ENCODE peak calls at places on chromosomes 12 and 14, in five cellular contexts. One of them, this sample, is unnamed. For H3K4me1, the result is how much of the 10 kb centered on the place peaks cover.

GRCh38 chr12:112524676-112525425 is 106.1 kb downstream of the PTPN11 start:
- DNase-seq in fibroblast of lung: peak
- DNase-seq in left lung: no peak
- DNase-seq in esophagus muscularis mucosa: no peak
- DNase-seq in pancreas: no peak
- DNase-seq in this sample: peak

GRCh38 chr12:101594700-101595099 is at the start of gene MYBPC1:
- DNase-seq in fibroblast of lung: no peak
- DNase-seq in pancreas: no peak
- DNase-seq in esophagus muscularis mucosa: no peak
- DNase-seq in left lung: no peak
- DNase-seq in this sample: peak

GRCh38 chr14:51963164-51963733 is 26.1 kb upstream of the RTRAF start:
- DNase-seq in esophagus muscularis mucosa: no peak
- DNase-seq in pancreas: no peak
- DNase-seq in left lung: no peak
- DNase-seq in fibroblast of lung: peak
- DNase-seq in this sample: no peak

GRCh38 chr14:58656671-58657411 is 19.1 kb downstream of the DACT1 start:
- DNase-seq in left lung: no peak
- DNase-seq in esophagus muscularis mucosa: no peak
- DNase-seq in pancreas: no peak
- DNase-seq in fibroblast of lung: no peak
- DNase-seq in this sample: no peak

GRCh38 chr12:9756756-9757155 is 3.9 kb downstream of the CD69 start:
- DNase-seq in left lung: no peak
- DNase-seq in fibroblast of lung: no peak
- DNase-seq in pancreas: no peak
- DNase-seq in esophagus muscularis mucosa: no peak
- DNase-seq in this sample: no peak

GRCh38 chr12:125057708-125058107 is 7.5 kb upstream of the AACS start:
- DNase-seq in esophagus muscularis mucosa: no peak
- DNase-seq in pancreas: no peak
- DNase-seq in fibroblast of lung: no peak
- DNase-seq in left lung: no peak
- DNase-seq in this sample: no peak

GRCh38 chr14:55306938-55307589 is 35.8 kb downstream of the FBXO34 start:
- DNase-seq in esophagus muscularis mucosa: no peak
- DNase-seq in fibroblast of lung: peak
- DNase-seq in pancreas: no peak
- DNase-seq in left lung: no peak
- DNase-seq in this sample: no peak

GRCh38 chr14:96156804-96157760 is 47.6 kb upstream of the BDKRB2 start:
- DNase-seq in esophagus muscularis mucosa: peak
- DNase-seq in pancreas: no peak
- DNase-seq in fibroblast of lung: no peak
- DNase-seq in left lung: no peak
- DNase-seq in this sample: no peak

GRCh38 chr12:105221588-105222325 is 14.2 kb downstream of the APPL2 start:
- DNase-seq in left lung: no peak
- DNase-seq in pancreas: no peak
- DNase-seq in fibroblast of lung: no peak
- DNase-seq in esophagus muscularis mucosa: no peak
- DNase-seq in this sample: no peak

GRCh38 chr12:92324849-92325500 is 179.3 kb upstream of the BTG1 start:
- DNase-seq in esophagus muscularis mucosa: no peak
- DNase-seq in fibroblast of lung: no peak
- DNase-seq in left lung: no peak
- DNase-seq in pancreas: no peak
- DNase-seq in this sample: no peak

GRCh38 chr14:25046301-25046943 is 3.5 kb downstream of the STXBP6 start:
- DNase-seq in fibroblast of lung: no peak
- DNase-seq in pancreas: no peak
- DNase-seq in left lung: no peak
- DNase-seq in esophagus muscularis mucosa: no peak
- DNase-seq in this sample: no peak
- H3K4me1 ChIP-seq in fibroblast of lung: under half
- H3K4me1 ChIP-seq in pancreas: under half
- H3K4me1 ChIP-seq in left lung: under half
- H3K4me1 ChIP-seq in esophagus muscularis mucosa: half or more
- H3K4me1 ChIP-seq in this sample: under half

DNA sequence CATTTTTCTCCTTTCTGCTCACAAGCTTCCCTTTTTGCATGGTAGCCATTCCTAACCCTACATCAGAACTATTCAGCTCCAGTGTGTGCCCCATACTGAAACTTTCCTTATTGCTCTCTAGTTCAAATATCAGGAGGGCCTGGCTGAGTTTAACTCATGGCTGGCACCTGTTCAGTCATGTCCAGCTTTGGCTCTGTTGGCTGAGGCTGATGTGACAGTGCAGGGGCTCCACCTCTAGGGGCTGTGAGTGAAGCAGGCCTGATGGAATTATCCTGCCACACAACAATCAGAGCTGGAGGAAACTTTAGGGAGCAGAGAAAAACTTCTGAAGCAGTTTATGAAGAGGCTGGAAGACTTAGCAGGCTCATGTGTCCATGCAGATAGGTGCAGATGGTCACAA is 8.5 kb downstream of the COQ6 start:
- DNase-seq in esophagus muscularis mucosa: no peak
- DNase-seq in fibroblast of lung: no peak
- DNase-seq in left lung: no peak
- DNase-seq in pancreas: no peak
- DNase-seq in this sample: no peak
- TF ChIP-seq CTCF in esophagus muscularis mucosa: no peak
- TF ChIP-seq CTCF in fibroblast of lung: no peak
- TF ChIP-seq CTCF in left lung: no peak
- TF ChIP-seq CTCF in pancreas: no peak
- TF ChIP-seq CTCF in this sample: no peak

DNA sequence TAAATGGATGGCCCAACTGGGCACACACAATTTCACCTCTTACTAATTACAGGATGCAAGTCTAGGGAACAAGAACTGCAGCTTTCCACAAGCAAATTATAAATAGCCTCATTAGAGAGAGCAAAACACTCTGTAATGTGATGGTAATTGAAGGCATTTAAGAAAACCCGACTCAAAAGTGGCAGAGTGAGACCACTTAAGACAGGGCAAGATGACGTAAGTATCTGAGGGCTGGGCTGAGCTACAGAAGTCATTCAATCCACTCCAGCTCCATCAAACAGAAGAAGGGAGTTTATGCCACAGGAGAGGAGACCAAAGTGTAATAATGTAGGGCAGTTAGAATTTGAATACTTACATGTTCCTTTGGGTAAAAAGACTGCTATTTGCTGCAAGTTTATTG is 90.3 kb downstream of the PRKAB1 start:
- DNase-seq in pancreas: no peak
- DNase-seq in esophagus muscularis mucosa: no peak
- DNase-seq in left lung: no peak
- DNase-seq in fibroblast of lung: no peak
- DNase-seq in this sample: no peak
- H3K4me1 ChIP-seq in pancreas: under half
- H3K4me1 ChIP-seq in esophagus muscularis mucosa: under half
- H3K4me1 ChIP-seq in left lung: under half
- H3K4me1 ChIP-seq in fibroblast of lung: under half
- H3K4me1 ChIP-seq in this sample: under half

DNA sequence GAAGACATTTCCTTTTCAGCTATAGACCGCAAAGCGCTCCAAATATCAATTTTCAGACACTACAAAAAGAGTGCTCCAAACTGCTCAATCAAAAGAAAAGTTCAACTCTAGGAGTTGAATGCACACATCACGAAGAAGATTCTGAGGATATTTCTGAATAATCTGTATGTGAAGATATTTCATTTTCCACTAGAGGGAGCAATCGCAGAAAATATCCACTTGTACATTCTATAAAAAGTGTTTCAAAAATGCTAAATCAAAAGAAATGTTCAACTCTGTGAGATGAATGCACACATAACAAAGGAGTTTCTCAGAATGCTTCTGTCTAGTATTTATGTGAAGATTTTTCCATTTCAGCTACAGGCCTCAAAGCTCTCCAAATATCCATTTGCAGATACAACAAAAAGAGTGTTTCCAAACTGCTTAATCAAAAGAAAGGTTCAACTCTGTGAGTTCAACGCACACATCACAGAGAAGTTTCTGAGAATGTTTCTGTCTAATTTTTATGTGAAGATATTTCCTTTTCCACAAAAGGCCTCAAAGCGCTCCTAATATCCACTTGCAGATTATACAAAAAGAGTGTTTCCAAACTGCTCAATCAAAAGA is 643.8 kb upstream of the ALG10B start:
- DNase-seq in fibroblast of lung: no peak
- DNase-seq in left lung: no peak
- DNase-seq in esophagus muscularis mucosa: no peak
- DNase-seq in pancreas: no peak
- DNase-seq in this sample: no peak
- TF ChIP-seq CTCF in fibroblast of lung: no peak
- TF ChIP-seq CTCF in left lung: peak
- TF ChIP-seq CTCF in esophagus muscularis mucosa: no peak
- TF ChIP-seq CTCF in pancreas: no peak
- TF ChIP-seq CTCF in this sample: peak

GRCh38 chr14:105468621-105469241 is 5.9 kb upstream of the CRIP2 start:
- DNase-seq in pancreas: no peak
- DNase-seq in fibroblast of lung: no peak
- DNase-seq in left lung: no peak
- DNase-seq in esophagus muscularis mucosa: no peak
- DNase-seq in this sample: no peak

GRCh38 chr14:105469456-105470162 is 5.0 kb upstream of the CRIP2 start:
- DNase-seq in esophagus muscularis mucosa: no peak
- DNase-seq in left lung: no peak
- DNase-seq in pancreas: peak
- DNase-seq in fibroblast of lung: no peak
- DNase-seq in this sample: no peak

GRCh38 chr14:105470812-105471771 is 3.5 kb upstream of the CRIP2 start:
- DNase-seq in fibroblast of lung: no peak
- DNase-seq in pancreas: peak
- DNase-seq in left lung: no peak
- DNase-seq in esophagus muscularis mucosa: no peak
- DNase-seq in this sample: no peak

GRCh38 chr14:105471823-105472495 is 2.7 kb upstream of the CRIP2 start:
- DNase-seq in pancreas: no peak
- DNase-seq in esophagus muscularis mucosa: no peak
- DNase-seq in fibroblast of lung: no peak
- DNase-seq in left lung: no peak
- DNase-seq in this sample: no peak

GRCh38 chr14:105470163-105470811 is 4.3 kb upstream of the CRIP2 start:
- DNase-seq in left lung: no peak
- DNase-seq in fibroblast of lung: no peak
- DNase-seq in pancreas: no peak
- DNase-seq in esophagus muscularis mucosa: no peak
- DNase-seq in this sample: no peak
- H3K4me1 ChIP-seq in left lung: half or more
- H3K4me1 ChIP-seq in fibroblast of lung: under half
- H3K4me1 ChIP-seq in pancreas: under half
- H3K4me1 ChIP-seq in esophagus muscularis mucosa: half or more
- H3K4me1 ChIP-seq in this sample: under half

GRCh38 chr12:69019910-69020309 is 86.9 kb upstream of the CPM start:
- DNase-seq in pancreas: no peak
- DNase-seq in fibroblast of lung: no peak
- DNase-seq in esophagus muscularis mucosa: no peak
- DNase-seq in left lung: no peak
- DNase-seq in this sample: no peak

GRCh38 chr12:69023840-69024239 is 90.9 kb upstream of the CPM start:
- DNase-seq in fibroblast of lung: no peak
- DNase-seq in pancreas: no peak
- DNase-seq in left lung: no peak
- DNase-seq in esophagus muscularis mucosa: peak
- DNase-seq in this sample: no peak

GRCh38 chr12:69024907-69025306 is 91.9 kb upstream of the CPM start:
- DNase-seq in fibroblast of lung: peak
- DNase-seq in pancreas: no peak
- DNase-seq in esophagus muscularis mucosa: no peak
- DNase-seq in left lung: no peak
- DNase-seq in this sample: no peak

GRCh38 chr12:69024413-69024812 is 91.4 kb upstream of the CPM start:
- DNase-seq in pancreas: peak
- DNase-seq in esophagus muscularis mucosa: peak
- DNase-seq in left lung: peak
- DNase-seq in fibroblast of lung: peak
- DNase-seq in this sample: no peak

GRCh38 chr12:69022674-69023073 is 89.7 kb upstream of the CPM start:
- DNase-seq in pancreas: no peak
- DNase-seq in left lung: no peak
- DNase-seq in fibroblast of lung: no peak
- DNase-seq in esophagus muscularis mucosa: no peak
- DNase-seq in this sample: no peak
- TF ChIP-seq CTCF in pancreas: no peak
- TF ChIP-seq CTCF in left lung: no peak
- TF ChIP-seq CTCF in fibroblast of lung: no peak
- TF ChIP-seq CTCF in esophagus muscularis mucosa: no peak
- TF ChIP-seq CTCF in this sample: no peak

GRCh38 chr12:6372403-6373003 is 2.9 kb downstream of the SCNN1A start:
- DNase-seq in fibroblast of lung: peak
- DNase-seq in pancreas: peak
- DNase-seq in left lung: no peak
- DNase-seq in esophagus muscularis mucosa: no peak
- DNase-seq in this sample: peak

GRCh38 chr12:6373022-6373787 is 2.2 kb downstream of the SCNN1A start:
- DNase-seq in fibroblast of lung: no peak
- DNase-seq in left lung: no peak
- DNase-seq in pancreas: no peak
- DNase-seq in esophagus muscularis mucosa: no peak
- DNase-seq in this sample: peak

GRCh38 chr12:6369916-6370575 is 5.3 kb downstream of the SCNN1A start:
- DNase-seq in fibroblast of lung: no peak
- DNase-seq in pancreas: no peak
- DNase-seq in esophagus muscularis mucosa: no peak
- DNase-seq in left lung: no peak
- DNase-seq in this sample: no peak

GRCh38 chr12:6370576-6370935 is 4.8 kb downstream of the SCNN1A start:
- DNase-seq in fibroblast of lung: no peak
- DNase-seq in pancreas: no peak
- DNase-seq in esophagus muscularis mucosa: no peak
- DNase-seq in left lung: no peak
- DNase-seq in this sample: no peak

DNA sequence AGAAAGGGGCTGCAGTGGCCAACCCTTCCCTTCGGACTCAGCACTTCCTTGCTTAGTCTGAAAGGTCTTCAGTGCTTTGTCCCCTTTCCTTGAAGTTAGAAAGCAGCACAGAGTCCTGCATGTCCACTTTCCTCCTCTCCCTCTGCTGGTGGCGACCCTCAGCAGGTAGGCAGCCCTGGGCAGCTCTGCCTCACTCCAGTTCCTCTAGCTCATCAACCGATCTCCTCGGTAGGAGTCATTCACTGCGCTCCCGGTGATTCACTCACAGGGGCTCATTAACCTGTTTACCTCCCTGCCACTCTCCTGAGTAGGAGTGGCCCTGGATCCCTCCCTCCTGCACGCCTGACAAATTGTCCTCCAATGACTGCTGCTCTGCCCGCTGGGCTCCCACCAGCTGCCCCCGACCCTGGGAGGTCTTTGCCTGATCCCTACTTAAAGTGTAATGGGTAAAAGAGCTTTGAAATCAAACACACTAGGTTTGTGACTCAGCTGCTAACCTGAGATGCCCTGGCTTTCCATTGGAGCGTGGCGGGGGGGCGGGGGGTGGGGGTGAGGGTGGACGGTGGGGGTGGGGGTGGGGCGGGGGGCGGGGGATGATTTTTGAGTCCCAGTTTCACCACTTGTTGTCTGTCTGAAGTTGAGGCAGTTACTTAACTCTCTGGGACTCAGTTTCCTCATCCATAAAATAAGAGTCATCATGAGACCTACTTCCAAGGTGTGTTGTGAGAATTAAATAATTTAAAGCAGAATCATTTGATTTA is 4.2 kb downstream of the SCNN1A start:
- DNase-seq in fibroblast of lung: peak
- DNase-seq in pancreas: peak
- DNase-seq in esophagus muscularis mucosa: no peak
- DNase-seq in left lung: no peak
- DNase-seq in this sample: peak
- H3K4me1 ChIP-seq in fibroblast of lung: under half
- H3K4me1 ChIP-seq in pancreas: under half
- H3K4me1 ChIP-seq in esophagus muscularis mucosa: under half
- H3K4me1 ChIP-seq in left lung: half or more
- H3K4me1 ChIP-seq in this sample: half or more